ENCODE peak calls at places on chromosome 22, in six cellular contexts. M is endodermal cell; W is left cardiac atrium; S is activated CD8-positive, alpha-beta memory T cell treated with anti-CD3 and anti-CD28 coated beads for 48 hours; E is nephron progenitor cell; Y is A172. Z is an unnamed sample.

GRCh38 chr22:50572965-50573364 is 5.3 kb downstream of the CPT1B start:
- DNase-seq in M (no peak), W (no peak), S (no peak), E (no peak), Y (no peak), Z (no peak)

GRCh38 chr22:37806409-37807338 is 1.1 kb upstream of the GCAT start:
- DNase-seq in M (peak; percentile 71), W (no peak), S (no peak), E (peak; percentile 39), Y (no peak), Z (peak; percentile 49)

GRCh38 chr22:37229805-37230672 is 14.0 kb downstream of the RAC2 start:
- DNase-seq in M (no peak), W (no peak), S (no peak), E (no peak), Y (peak; percentile 80), Z (no peak)

GRCh38 chr22:22935546-22936157 is 48.0 kb downstream of the IGLL5 start:
- DNase-seq in M (peak; percentile 64), W (no peak), S (no peak), E (no peak), Y (no peak), Z (no peak)

GRCh38 chr22:26923498-26923897 is 266.1 kb downstream of the MIAT start:
- DNase-seq in M (no peak), W (no peak), S (no peak), E (no peak), Y (no peak), Z (no peak)

GRCh38 chr22:22692707-22693530 is 48.5 kb downstream of the GGTLC2 start:
- DNase-seq in M (peak; percentile 92), W (no peak), S (peak; percentile 12), E (peak; percentile 73), Y (peak; percentile 38), Z (no peak)

GRCh38 chr22:22380098-22381030 is 128.2 kb downstream of the ZNF280B start:
- DNase-seq in M (peak; percentile 88), W (no peak), S (no peak), E (peak; percentile 61), Y (no peak), Z (peak; percentile 14)

GRCh38 chr22:24414523-24414922 is 12.9 kb upstream of the ADORA2A start:
- DNase-seq in M (no peak), W (no peak), S (no peak), E (no peak), Y (no peak), Z (no peak)

GRCh38 chr22:32411388-32411787 is 659 bp downstream of the RTCB start:
- DNase-seq in M (peak; percentile 43), W (no peak), S (no peak), E (no peak), Y (peak; percentile 9), Z (no peak)

GRCh38 chr22:21933899-21934298 is 18.7 kb downstream of the PPM1F start:
- DNase-seq in M (no peak), W (peak; percentile 22), S (no peak), E (no peak), Y (no peak), Z (no peak)

GRCh38 chr22:23608583-23608982 is 23.5 kb downstream of the DRICH1 start:
- DNase-seq in M (peak; percentile 88), W (no peak), S (no peak), E (peak; percentile 85), Y (no peak), Z (no peak)

GRCh38 chr22:49355206-49355920 is 472.3 kb downstream of the BRD1 start:
- DNase-seq in M (no peak), W (no peak), S (no peak), E (no peak), Y (no peak), Z (no peak)

GRCh38 chr22:22720724-22721261 is 76.4 kb downstream of the GGTLC2 start:
- DNase-seq in M (no peak), W (no peak), S (no peak), E (no peak), Y (peak; percentile 9), Z (no peak)

GRCh38 chr22:24112188-24112587 is 69.1 kb upstream of the SUSD2 start:
- DNase-seq in M (no peak), W (no peak), S (no peak), E (no peak), Y (no peak), Z (no peak)

GRCh38 chr22:39719559-39720450 is 149.3 kb downstream of the CACNA1I start:
- DNase-seq in M (peak; percentile 48), W (no peak), S (no peak), E (no peak), Y (no peak), Z (no peak)

GRCh38 chr22:50504245-50505211 is 3.0 kb downstream of the LMF2 start:
- DNase-seq in M (no peak), W (no peak), S (no peak), E (no peak), Y (no peak), Z (no peak)

GRCh38 chr22:35326854-35327562 is 27.3 kb downstream of the TOM1 start:
- DNase-seq in M (no peak), W (no peak), S (no peak), E (no peak), Y (no peak), Z (no peak)

GRCh38 chr22:40204331-40205116 is 26.8 kb downstream of the TNRC6B start:
- DNase-seq in M (no peak), W (no peak), S (no peak), E (peak; percentile 21), Y (no peak), Z (peak; percentile 57)

Z was measured in retina.